ENCODE peak calls at places on chromosomes 13 and 19, in four cellular contexts. J, G, T and M are unnamed samples.

GRCh38 chr13:100510208-100510997 is 78.2 kb downstream of the GGACT start:
- DNase-seq in T (no peak), G (no peak), J (no peak), M (no peak)

GRCh38 chr13:39451860-39452301 is 151.1 kb downstream of the LHFPL6 start:
- DNase-seq in G (no peak), T (no peak), J (peak), M (no peak)

GRCh38 chr19:6359517-6359916 is 1.8 kb upstream of the CLPP start:
- DNase-seq in G (no peak), T (no peak), J (no peak), M (no peak)

GRCh38 chr19:52665529-52665928 is 27.4 kb upstream of the ZNF83 start:
- DNase-seq in T (no peak), G (peak), J (no peak), M (no peak)

GRCh38 chr13:26517931-26518330 is 39.6 kb upstream of the WASF3 start:
- DNase-seq in G (no peak), T (no peak), J (no peak), M (no peak)

GRCh38 chr19:44113784-44114390 is 688 bp downstream of the ZNF225 start:
- DNase-seq in J (no peak), T (no peak), G (peak), M (peak)

GRCh38 chr13:100559886-100560285 is 28.7 kb downstream of the GGACT start:
- DNase-seq in T (no peak), J (no peak), G (no peak), M (no peak)

GRCh38 chr13:96104516-96104915 is 14.6 kb downstream of the HS6ST3 start:
- DNase-seq in T (no peak), J (no peak), G (peak), M (no peak)

GRCh38 chr19:13420780-13421179 is 85.5 kb downstream of the CACNA1A start:
- DNase-seq in T (no peak), G (no peak), J (no peak), M (no peak)

GRCh38 chr19:35069706-35070105 is 28.2 kb downstream of the HPN start:
- DNase-seq in T (no peak), G (no peak), J (no peak), M (no peak)

GRCh38 chr13:45040626-45041025 is 51.3 kb downstream of the GPALPP1 start:
- DNase-seq in T (no peak), J (no peak), G (peak), M (no peak)
- TF ChIP-seq CTCF in T (no peak), J (no peak), G (no peak), M (no peak)

GRCh38 chr13:21033224-21033855 is 28.0 kb downstream of the LATS2 start:
- DNase-seq in T (no peak), J (no peak), G (no peak), M (peak)

GRCh38 chr13:21037656-21038055 is 23.7 kb downstream of the LATS2 start:
- DNase-seq in J (no peak), T (peak), G (no peak), M (no peak)

GRCh38 chr13:21033866-21034601 is 27.4 kb downstream of the LATS2 start:
- DNase-seq in G (no peak), J (no peak), T (no peak), M (peak)

GRCh38 chr13:21032656-21033055 is 28.7 kb downstream of the LATS2 start:
- DNase-seq in G (no peak), J (no peak), T (no peak), M (no peak)

DNA sequence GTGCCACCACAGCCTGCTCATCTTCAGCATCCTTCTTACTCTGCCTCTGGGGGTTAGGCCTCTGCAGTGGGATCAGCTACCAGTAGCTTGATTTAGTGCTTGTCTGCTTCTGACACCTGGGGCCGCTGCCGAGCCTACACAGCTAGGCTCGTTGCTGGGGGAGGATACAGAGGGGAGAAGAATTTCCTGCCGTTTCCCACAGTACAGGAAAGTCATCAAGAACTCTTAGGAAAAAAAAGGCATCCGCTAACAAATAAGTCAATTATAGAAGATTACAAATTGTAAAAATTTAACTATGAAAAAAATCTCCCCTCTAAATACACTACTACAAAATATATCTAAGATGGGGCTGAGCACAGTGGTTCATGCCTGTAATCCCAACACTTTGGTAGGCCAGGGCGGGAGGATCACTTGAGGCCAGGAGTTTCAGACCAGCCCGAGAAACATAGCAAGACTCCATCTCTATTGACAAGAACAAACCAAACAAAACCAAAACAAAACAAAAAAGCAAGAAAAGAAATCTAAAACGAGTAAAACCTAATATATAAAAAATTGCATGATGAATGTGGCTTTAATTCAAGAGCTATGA is 26.7 kb downstream of the LATS2 start:
- DNase-seq in G (no peak), T (no peak), J (peak), M (peak)
- TF ChIP-seq CTCF in G (no peak), T (no peak), J (peak), M (no peak)

GRCh38 chr19:46448601-46449000 is 19.9 kb upstream of the PNMA8C start:
- DNase-seq in G (no peak), T (no peak), J (no peak), M (no peak)
- TF ChIP-seq CTCF in G (no peak), T (no peak), J (no peak), M (no peak)

GRCh38 chr19:5341448-5341820 is 822 bp upstream of the PTPRS start:
- DNase-seq in J (no peak), G (no peak), T (no peak), M (no peak)

GRCh38 chr19:5343848-5344247 is 3.2 kb upstream of the PTPRS start:
- DNase-seq in G (no peak), J (no peak), T (no peak), M (no peak)

GRCh38 chr19:5342573-5343201 is 2.1 kb upstream of the PTPRS start:
- DNase-seq in J (no peak), G (no peak), T (no peak), M (no peak)

GRCh38 chr19:5340637-5341447 is at the start of gene PTPRS:
- DNase-seq in J (peak), G (peak), T (peak), M (peak)

DNA sequence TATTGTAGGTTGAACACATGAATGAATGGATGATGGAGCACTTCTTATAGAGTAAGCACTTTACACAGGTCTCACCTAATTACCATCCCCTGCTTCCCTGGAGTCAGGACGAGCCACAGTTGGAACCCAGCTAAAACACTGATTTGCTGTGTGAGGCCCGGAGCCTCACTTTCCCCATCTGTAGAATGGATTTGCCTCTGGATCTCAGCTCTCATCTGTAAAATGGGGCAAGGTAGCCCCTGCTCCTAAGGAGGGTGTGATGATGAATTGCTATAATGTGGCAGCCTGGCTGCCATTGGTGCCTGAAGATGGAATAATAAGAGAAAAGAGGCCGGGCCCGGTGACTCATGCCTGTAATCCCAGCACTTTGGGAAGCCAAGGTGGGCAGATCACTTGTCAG is 1.4 kb upstream of the PTPRS start:
- DNase-seq in T (no peak), J (no peak), G (no peak), M (no peak)
- TF ChIP-seq CTCF in T (no peak), J (no peak), G (no peak), M (no peak)

GRCh38 chr19:41366089-41366488 is 2.1 kb upstream of the B9D2 start:
- DNase-seq in J (no peak), T (no peak), G (no peak), M (peak)
- TF ChIP-seq CTCF in J (no peak), T (no peak), G (no peak), M (peak)

GRCh38 chr13:81606074-81606473 is 1265.1 kb upstream of the SPRY2 start:
- DNase-seq in T (no peak), J (no peak), G (no peak), M (no peak)

GRCh38 chr13:81609335-81609734 is 1268.4 kb upstream of the SPRY2 start:
- DNase-seq in T (no peak), J (no peak), G (no peak), M (no peak)

GRCh38 chr13:81610613-81611012 is 1269.7 kb upstream of the SPRY2 start:
- DNase-seq in J (no peak), T (no peak), G (no peak), M (no peak)
- TF ChIP-seq CTCF in J (no peak), T (no peak), G (no peak), M (no peak)

GRCh38 chr19:48452255-48452654 is 3.1 kb upstream of the KCNJ14 start:
- DNase-seq in T (no peak), J (no peak), G (no peak), M (peak)

GRCh38 chr19:48448563-48448962 is 2.8 kb downstream of the GRWD1 start:
- DNase-seq in G (no peak), T (no peak), J (no peak), M (no peak)

GRCh38 chr19:48450863-48451262 is 4.5 kb upstream of the KCNJ14 start:
- DNase-seq in G (no peak), J (no peak), T (no peak), M (no peak)

GRCh38 chr19:48452656-48453480 is 2.5 kb upstream of the KCNJ14 start:
- DNase-seq in T (no peak), G (no peak), J (no peak), M (no peak)

GRCh38 chr19:48450441-48450840 is 4.7 kb downstream of the GRWD1 start:
- DNase-seq in T (no peak), J (no peak), G (no peak), M (no peak)
- TF ChIP-seq CTCF in T (no peak), J (no peak), G (no peak), M (no peak)